ENCODE peak calls at places on chromosomes 2 and 18, in four cellular contexts. H, W, J and Q are unnamed samples.

GRCh38 chr18:26617151-26617554 is 68.8 kb upstream of the KCTD1 start:
- DNase-seq in H (no peak), W (no peak), J (peak; percentile 25), Q (peak; percentile 68)

GRCh38 chr2:60818272-60818671 is 62.2 kb downstream of the PAPOLG start:
- DNase-seq in H (no peak), W (no peak), J (no peak), Q (no peak)

GRCh38 chr2:109604597-109604996 is 9.2 kb downstream of the SEPTIN10 start:
- DNase-seq in H (no peak), W (no peak), J (no peak), Q (no peak)

GRCh38 chr2:667332-668000 is 9.7 kb downstream of the TMEM18 start:
- DNase-seq in H (no peak), W (no peak), J (no peak), Q (peak; percentile 53)

GRCh38 chr2:1504311-1504750 is 91.1 kb downstream of the TPO start:
- DNase-seq in H (no peak), W (no peak), J (no peak), Q (no peak)

GRCh38 chr2:16635796-16636699 is 29.6 kb downstream of the CYRIA start:
- DNase-seq in H (no peak), W (no peak), J (no peak), Q (no peak)

GRCh38 chr2:62705859-62706720 is 577 bp downstream of the EHBP1 start:
- DNase-seq in H (peak; percentile 71), W (no peak), J (no peak), Q (no peak)

GRCh38 chr2:216540920-216541319 is 42.3 kb downstream of the RPL37A start:
- DNase-seq in H (no peak), W (no peak), J (no peak), Q (no peak)

GRCh38 chr18:26621161-26622026 is 73.0 kb upstream of the KCTD1 start:
- DNase-seq in H (peak; percentile 83), W (no peak), J (no peak), Q (no peak)

GRCh38 chr18:68417166-68417776 is 297.6 kb downstream of the TMX3 start:
- DNase-seq in H (no peak), W (no peak), J (no peak), Q (no peak)

GRCh38 chr2:10773841-10774341 is 38.7 kb downstream of the PDIA6 start:
- DNase-seq in H (no peak), W (no peak), J (no peak), Q (no peak)

GRCh38 chr2:179917272-179917671 is 55.9 kb upstream of the ZNF385B start:
- DNase-seq in H (no peak), W (no peak), J (peak; percentile 18), Q (peak; percentile 62)

GRCh38 chr18:41899535-41899934 is 55.5 kb upstream of the PIK3C3 start:
- DNase-seq in H (peak; percentile 58), W (no peak), J (no peak), Q (no peak)

GRCh38 chr2:64207573-64207972 is 63.4 kb upstream of the PELI1 start:
- DNase-seq in H (no peak), W (no peak), J (no peak), Q (no peak)

GRCh38 chr18:8272254-8272653 is 337.0 kb upstream of the RAB12 start:
- DNase-seq in H (no peak), W (no peak), J (no peak), Q (no peak)

GRCh38 chr18:8949206-8949605 is 153.3 kb upstream of the NDUFV2 start:
- DNase-seq in H (no peak), W (no peak), J (no peak), Q (no peak)

GRCh38 chr18:29661924-29662323 is 1380.6 kb downstream of the DSC3 start:
- DNase-seq in H (no peak), W (no peak), J (no peak), Q (no peak)

GRCh38 chr2:42072349-42073118 is 24.7 kb downstream of the PKDCC start:
- DNase-seq in H (no peak), W (no peak), J (no peak), Q (no peak)

GRCh38 chr2:190722825-190723224 is 73.9 kb downstream of the NAB1 start:
- DNase-seq in H (no peak), W (no peak), J (no peak), Q (no peak)

GRCh38 chr2:46935071-46935470 is 19.5 kb upstream of the MCFD2 start:
- DNase-seq in H (no peak), W (no peak), J (no peak), Q (no peak)

GRCh38 chr2:217698691-217699090 is 304.1 kb downstream of the TNS1 start:
- DNase-seq in H (no peak), W (no peak), J (no peak), Q (no peak)

GRCh38 chr2:118013221-118013723 is 598 bp downstream of the CCDC93 start:
- DNase-seq in H (peak; percentile 66), W (peak; percentile 12), J (no peak), Q (no peak)

GRCh38 chr2:41928593-41928992 is 119.2 kb upstream of the PKDCC start:
- DNase-seq in H (no peak), W (no peak), J (peak; percentile 9), Q (peak; percentile 55)

GRCh38 chr2:110104025-110104771 is 11.4 kb downstream of the MALL start:
- DNase-seq in H (no peak), W (no peak), J (no peak), Q (no peak)

GRCh38 chr2:63790913-63791312 is 50.8 kb upstream of the UGP2 start:
- DNase-seq in H (no peak), W (no peak), J (peak; percentile 54), Q (peak; percentile 41)

GRCh38 chr2:36680012-36680411 is 16.5 kb upstream of the VIT start:
- DNase-seq in H (no peak), W (no peak), J (no peak), Q (no peak)